ENCODE peak calls at places on chromosomes 12 and 14, in seven cellular contexts. W is fibroblast of mammary gland, C is MM.1S, G is psoas muscle, V is Peyer's patch, J is cardiac muscle cell, K is astrocyte. L is an unnamed sample.

GRCh38 chr14:21081521-21082184 is 11.5 kb downstream of the ARHGEF40 start:
- DNase-seq in C (no peak), J (no peak), G (no peak), W (no peak), K (no peak), V (peak), L (no peak)

GRCh38 chr12:48686037-48686595 is 4.1 kb upstream of the KANSL2 start:
- DNase-seq in W (no peak), G (no peak), K (no peak), J (no peak), C (no peak), V (no peak), L (no peak)

GRCh38 chr14:91021991-91022621 is 38.3 kb downstream of the RPS6KA5 start:
- DNase-seq in G (no peak), C (no peak), J (no peak), W (no peak), K (no peak), V (no peak), L (no peak)

GRCh38 chr14:30553311-30553989 is 5.5 kb upstream of the G2E3 start:
- DNase-seq in W (peak), K (peak), V (no peak), J (no peak), C (no peak), G (no peak), L (peak)

GRCh38 chr14:50603565-50603964 is 43.6 kb downstream of the ATL1 start:
- DNase-seq in V (no peak), J (no peak), C (no peak), G (no peak), W (peak), K (peak), L (no peak)

GRCh38 chr14:96762650-96763049 is 34.5 kb upstream of the VRK1 start:
- DNase-seq in W (peak), J (peak), V (no peak), C (peak), G (no peak), K (peak), L (peak)

GRCh38 chr14:95440496-95440895 is 76.0 kb downstream of the SYNE3 start:
- DNase-seq in C (no peak), J (no peak), K (no peak), V (no peak), W (no peak), G (no peak), L (no peak)

GRCh38 chr14:57060276-57060956 is 208.3 kb downstream of the EXOC5 start:
- DNase-seq in V (no peak), C (peak), K (no peak), J (peak), G (no peak), W (peak), L (no peak)

GRCh38 chr12:2974560-2974971 is 15.4 kb downstream of the TEAD4 start:
- DNase-seq in C (no peak), G (no peak), W (peak), J (no peak), K (peak), V (no peak), L (no peak)

GRCh38 chr12:65889144-65889880 is 65.0 kb downstream of the HMGA2 start:
- DNase-seq in C (no peak), V (no peak), J (no peak), K (no peak), W (no peak), G (no peak), L (no peak)

GRCh38 chr14:105059917-105060565 is 5.2 kb downstream of the GPR132 start:
- DNase-seq in W (no peak), K (no peak), J (no peak), G (no peak), C (no peak), V (no peak), L (no peak)

GRCh38 chr14:56390859-56391258 is 188.7 kb upstream of the TMEM260 start:
- DNase-seq in G (no peak), J (no peak), K (no peak), C (no peak), W (no peak), V (no peak), L (no peak)

GRCh38 chr12:121590476-121591143 is 9.8 kb upstream of the KDM2B start:
- DNase-seq in G (no peak), V (no peak), J (peak), W (peak), K (peak), C (peak), L (peak)

GRCh38 chr14:65243766-65244442 is 141.6 kb upstream of the MAX start:
- DNase-seq in G (no peak), C (no peak), V (no peak), K (no peak), W (no peak), J (no peak), L (no peak)

GRCh38 chr12:125132698-125133400 is 67.6 kb downstream of the AACS start:
- DNase-seq in K (peak), W (peak), C (no peak), G (no peak), J (no peak), V (no peak), L (no peak)

GRCh38 chr14:61673305-61673704 is 22.0 kb upstream of the HIF1A start:
- DNase-seq in C (no peak), V (no peak), G (no peak), K (no peak), W (no peak), J (no peak), L (no peak)

GRCh38 chr14:85584481-85584880 is 54.5 kb downstream of the FLRT2 start:
- DNase-seq in J (no peak), K (no peak), W (no peak), G (no peak), V (no peak), C (no peak), L (no peak)

GRCh38 chr12:25495336-25496097 is 57.6 kb downstream of the LMNTD1 start:
- DNase-seq in K (peak), G (no peak), W (peak), J (no peak), V (no peak), C (no peak), L (peak)

GRCh38 chr14:53109028-53109687 is 44.0 kb downstream of the DDHD1 start:
- DNase-seq in G (no peak), J (no peak), W (no peak), K (no peak), V (no peak), C (peak), L (peak)

GRCh38 chr14:106848330-106849121 is 1322.1 kb downstream of the TMEM121 start:
- DNase-seq in C (no peak), V (no peak), G (no peak), J (no peak), K (no peak), W (peak), L (peak)
- TF ChIP-seq CTCF in C (no peak), V (peak), G (no peak), J (no peak), K (no peak), W (no peak), L (no peak)

DNA sequence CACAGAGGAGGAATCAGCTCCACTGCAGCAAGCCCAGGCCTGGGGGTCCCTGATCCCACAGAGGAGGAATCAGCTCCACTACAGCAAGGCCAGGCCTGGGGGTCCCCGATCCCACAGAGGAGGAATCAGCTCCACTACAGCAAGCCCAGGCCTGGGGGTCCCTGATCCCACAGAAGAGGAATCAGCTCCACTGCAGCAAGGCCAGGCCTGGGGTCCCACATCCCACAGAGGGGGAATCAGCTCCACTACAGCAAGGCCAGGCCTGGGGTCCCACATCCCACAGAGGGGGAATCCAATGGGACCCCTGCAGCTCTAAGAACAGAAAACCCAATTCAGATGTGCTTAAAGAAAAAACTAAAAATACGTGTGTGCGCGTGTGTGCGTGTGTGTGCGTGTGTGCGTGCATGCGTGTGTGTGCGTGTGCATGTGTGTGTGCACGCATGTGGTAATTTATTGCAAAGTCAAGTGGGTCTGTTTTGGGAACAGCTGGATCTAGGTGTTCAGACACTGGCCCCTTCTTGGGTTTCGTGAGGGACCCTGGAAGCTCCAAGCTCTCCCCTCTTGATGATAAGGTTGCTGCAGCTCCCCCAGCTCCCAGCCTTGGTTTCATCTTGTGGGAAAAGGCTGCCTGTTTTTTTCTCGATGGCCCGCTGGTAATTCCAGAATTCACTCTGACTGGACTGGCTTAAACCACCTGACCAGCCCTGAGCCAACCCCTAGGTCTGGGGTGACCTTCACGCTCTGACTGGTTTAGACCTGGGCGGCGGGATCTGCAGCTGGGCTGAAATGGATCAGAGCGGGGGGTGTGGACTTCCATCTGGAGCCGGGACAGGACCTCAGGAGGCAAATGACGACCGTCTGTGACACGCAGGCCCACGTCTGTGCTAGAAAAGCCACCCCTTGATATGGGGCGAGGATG is 47.1 kb downstream of the GALNT9 start:
- DNase-seq in C (no peak), V (no peak), G (peak), K (no peak), J (no peak), W (no peak), L (no peak)
- H3K4me3 ChIP-seq in C (no peak), V (no peak), G (no peak), K (no peak), J (no peak), W (no peak), L (no peak)

GRCh38 chr12:105102673-105103072 is 4.9 kb upstream of the WASHC4 start:
- DNase-seq in K (no peak), W (no peak), V (no peak), C (no peak), G (no peak), J (no peak), L (peak)

GRCh38 chr12:105104762-105105161 is 2.8 kb upstream of the WASHC4 start:
- DNase-seq in C (no peak), G (no peak), K (no peak), W (no peak), V (no peak), J (no peak), L (no peak)

GRCh38 chr12:105099355-105099754 is 8.2 kb upstream of the WASHC4 start:
- DNase-seq in V (no peak), C (no peak), G (no peak), K (no peak), W (no peak), J (no peak), L (no peak)

GRCh38 chr12:105100207-105100985 is 7.1 kb upstream of the WASHC4 start:
- DNase-seq in W (peak), V (no peak), C (no peak), K (peak), G (no peak), J (no peak), L (peak)

DNA sequence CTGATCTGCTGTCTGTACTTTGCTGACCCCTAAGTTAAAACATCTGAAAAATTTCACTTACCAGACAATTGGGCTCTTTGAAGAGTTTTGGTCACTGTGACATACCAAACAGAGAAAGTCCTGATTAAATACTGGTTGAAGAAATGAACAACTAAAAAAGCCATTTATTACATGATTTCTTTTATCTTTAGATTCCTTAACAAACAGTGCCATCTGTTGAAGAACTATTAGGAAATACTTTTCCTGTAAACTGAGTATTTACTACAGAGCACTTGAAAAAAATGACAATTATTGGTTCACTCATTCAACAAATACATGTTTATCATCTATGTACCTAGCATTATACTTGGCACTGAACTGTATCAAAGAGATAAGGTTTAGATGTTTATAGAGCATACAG is 6.5 kb upstream of the WASHC4 start:
- DNase-seq in V (no peak), J (no peak), K (no peak), G (no peak), W (peak), C (no peak), L (peak)
- TF ChIP-seq CTCF in V (no peak), J (peak), K (no peak), G (no peak), W (no peak), C (no peak), L (no peak)

GRCh38 chr14:94129758-94130414 is 482 bp upstream of the IFI27L2 start:
- DNase-seq in G (no peak), K (peak), J (peak), W (peak), C (peak), V (no peak), L (peak)

GRCh38 chr14:94127330-94127729 is 2.1 kb downstream of the IFI27L2 start:
- DNase-seq in C (no peak), V (no peak), J (no peak), K (no peak), G (no peak), W (no peak), L (no peak)

GRCh38 chr14:94126800-94127199 is 2.6 kb downstream of the IFI27L2 start:
- DNase-seq in W (no peak), V (no peak), J (no peak), K (no peak), G (no peak), C (no peak), L (no peak)

GRCh38 chr14:94129111-94129757 is at the start of gene IFI27L2:
- DNase-seq in V (peak), K (peak), J (peak), C (peak), W (peak), G (peak), L (peak)

DNA sequence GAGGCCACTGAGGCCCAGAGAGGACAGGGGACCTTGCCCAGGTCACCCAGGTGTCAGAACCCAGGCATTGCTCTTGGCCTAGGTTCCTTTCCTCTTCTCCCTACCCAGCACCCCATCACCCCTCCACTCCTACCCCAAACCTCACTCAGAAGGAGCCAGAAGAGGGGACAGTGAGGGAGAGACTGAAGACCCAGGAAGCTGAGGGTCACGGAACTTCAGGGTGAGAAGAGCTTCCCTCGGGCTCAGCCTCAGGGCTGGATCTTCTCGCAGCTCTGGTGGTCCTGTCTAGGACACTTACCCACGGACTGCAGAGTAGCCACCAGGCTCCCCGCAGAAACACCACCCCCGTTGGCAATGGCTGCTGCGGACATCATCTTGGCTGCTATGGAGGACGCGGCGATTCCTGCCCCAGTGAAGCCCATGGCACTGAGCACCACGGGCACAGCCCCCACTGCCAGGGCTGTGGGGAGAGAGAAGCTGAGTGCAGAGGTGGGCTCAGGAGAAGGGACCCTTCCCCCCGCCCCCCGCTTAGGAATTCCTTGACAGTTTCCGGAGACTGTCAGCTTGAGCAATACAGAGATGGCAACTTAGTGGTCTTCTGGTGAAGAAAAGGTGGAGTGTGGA is 1.1 kb downstream of the IFI27L2 start:
- DNase-seq in G (no peak), J (no peak), C (no peak), V (no peak), K (no peak), W (no peak), L (no peak)
- H3K4me3 ChIP-seq in G (no peak), J (no peak), C (peak), V (no peak), K (peak), W (peak), L (peak)

GRCh38 chr12:130621696-130622298 is 94.3 kb downstream of the RIMBP2 start:
- DNase-seq in G (no peak), W (no peak), V (no peak), K (no peak), J (no peak), C (no peak), L (no peak)
- TF ChIP-seq CTCF in G (no peak), W (no peak), V (no peak), K (no peak), J (no peak), C (no peak), L (no peak)

DNA sequence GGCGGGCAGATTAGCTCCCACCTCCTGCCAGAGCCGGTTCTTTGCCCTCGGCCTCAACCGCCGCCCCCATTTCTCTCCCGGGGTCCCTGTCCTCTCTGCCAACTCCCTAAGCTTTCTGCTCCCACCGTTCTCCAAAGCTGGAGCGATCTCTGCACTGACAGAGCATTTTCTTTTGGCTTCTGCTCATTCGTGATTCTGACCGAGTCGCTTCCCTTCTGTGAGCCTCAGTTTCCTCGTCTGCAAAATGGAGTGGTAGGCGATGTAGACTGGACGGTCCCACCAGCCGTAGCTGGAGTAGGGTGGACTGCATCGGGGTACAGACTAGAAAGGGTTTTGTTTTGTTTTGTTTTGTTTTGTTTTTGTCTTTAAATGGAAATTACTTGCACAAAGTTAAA is 2.4 kb downstream of the VSX2 start:
- DNase-seq in V (no peak), J (no peak), C (no peak), K (no peak), W (no peak), G (no peak), L (no peak)
- H3K4me3 ChIP-seq in V (peak), J (peak), C (no peak), K (no peak), W (no peak), G (peak), L (no peak)

DNA sequence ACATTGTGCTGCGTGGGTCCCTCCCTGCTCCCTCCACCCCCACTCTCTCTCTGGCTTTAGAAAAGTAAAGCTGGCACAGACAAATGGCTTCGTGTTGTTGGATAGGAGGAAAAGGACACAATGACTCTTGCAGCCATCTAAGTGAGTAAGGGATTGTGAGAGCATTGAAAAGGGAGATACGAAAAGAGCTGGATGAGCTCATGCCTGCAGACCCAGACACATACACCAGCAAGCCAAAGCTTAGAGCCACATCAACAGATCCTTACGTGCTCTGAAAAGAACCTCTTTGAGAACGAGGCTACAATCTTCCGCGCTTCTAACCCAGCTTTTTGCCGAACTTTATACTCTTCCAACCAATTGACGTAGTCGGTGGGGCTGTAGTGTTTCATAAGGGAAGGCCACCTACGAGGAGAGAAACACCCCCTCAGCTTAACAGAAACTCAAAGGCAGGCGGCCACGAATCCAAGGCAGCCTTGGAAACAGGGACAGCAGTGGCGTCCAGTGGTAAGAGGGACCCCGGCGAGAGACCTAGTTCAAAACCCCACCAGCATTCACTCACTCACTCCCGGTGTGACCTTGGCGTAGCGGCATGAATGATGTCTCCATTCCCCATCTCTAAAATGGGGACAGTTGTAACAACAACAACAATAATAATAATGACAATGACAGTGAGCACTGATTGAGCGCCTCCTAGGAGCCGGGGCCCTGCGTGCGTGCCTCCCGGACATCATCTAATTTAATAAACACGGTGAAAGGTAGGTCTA is 1.1 kb downstream of the FBXO21 start:
- DNase-seq in C (no peak), J (no peak), G (no peak), V (no peak), K (peak), W (peak), L (peak)
- TF ChIP-seq CTCF in C (no peak), J (no peak), G (no peak), V (no peak), K (no peak), W (no peak), L (no peak)